ENCODE peak calls at places on chromosomes 1 and 21, in nine cellular contexts. One of them, this sample, is unnamed.

GRCh38 chr1:108712605-108713150 is at the start of gene FNDC7:
- DNase-seq in esophagus squamous epithelium: no peak
- DNase-seq in GM06990: no peak
- DNase-seq in MM.1S: no peak
- DNase-seq in heart right ventricle: no peak
- DNase-seq in astrocyte of the spinal cord: no peak
- DNase-seq in A549: no peak
- DNase-seq in lung: no peak
- DNase-seq in cardiac fibroblast: no peak
- DNase-seq in this sample: no peak

GRCh38 chr21:44425307-44425894 is 29.9 kb upstream of the LRRC3 start:
- DNase-seq in GM06990: no peak
- DNase-seq in heart right ventricle: no peak
- DNase-seq in MM.1S: no peak
- DNase-seq in cardiac fibroblast: no peak
- DNase-seq in lung: no peak
- DNase-seq in esophagus squamous epithelium: no peak
- DNase-seq in astrocyte of the spinal cord: no peak
- DNase-seq in A549: peak
- DNase-seq in this sample: no peak

GRCh38 chr1:33334081-33334552 is 13.2 kb upstream of the A3GALT2 start:
- DNase-seq in A549: no peak
- DNase-seq in lung: no peak
- DNase-seq in GM06990: no peak
- DNase-seq in esophagus squamous epithelium: no peak
- DNase-seq in MM.1S: no peak
- DNase-seq in heart right ventricle: peak
- DNase-seq in cardiac fibroblast: peak
- DNase-seq in astrocyte of the spinal cord: no peak
- DNase-seq in this sample: no peak

GRCh38 chr1:225626698-225627097 is 26.2 kb downstream of the ENAH start:
- DNase-seq in heart right ventricle: no peak
- DNase-seq in esophagus squamous epithelium: no peak
- DNase-seq in MM.1S: peak
- DNase-seq in A549: no peak
- DNase-seq in GM06990: no peak
- DNase-seq in astrocyte of the spinal cord: peak
- DNase-seq in lung: no peak
- DNase-seq in cardiac fibroblast: peak
- DNase-seq in this sample: no peak

GRCh38 chr1:198449727-198450433 is 90.6 kb downstream of the ATP6V1G3 start:
- DNase-seq in astrocyte of the spinal cord: peak
- DNase-seq in cardiac fibroblast: peak
- DNase-seq in MM.1S: no peak
- DNase-seq in lung: no peak
- DNase-seq in GM06990: no peak
- DNase-seq in heart right ventricle: no peak
- DNase-seq in A549: no peak
- DNase-seq in esophagus squamous epithelium: no peak
- DNase-seq in this sample: no peak

GRCh38 chr1:62356257-62356835 is 37.1 kb upstream of the KANK4 start:
- DNase-seq in esophagus squamous epithelium: no peak
- DNase-seq in cardiac fibroblast: peak
- DNase-seq in lung: peak
- DNase-seq in astrocyte of the spinal cord: peak
- DNase-seq in MM.1S: no peak
- DNase-seq in A549: peak
- DNase-seq in GM06990: no peak
- DNase-seq in heart right ventricle: no peak
- DNase-seq in this sample: no peak

GRCh38 chr1:205843031-205843859 is 6.7 kb downstream of the PM20D1 start:
- DNase-seq in astrocyte of the spinal cord: no peak
- DNase-seq in esophagus squamous epithelium: no peak
- DNase-seq in cardiac fibroblast: no peak
- DNase-seq in MM.1S: no peak
- DNase-seq in lung: no peak
- DNase-seq in GM06990: no peak
- DNase-seq in heart right ventricle: no peak
- DNase-seq in A549: no peak
- DNase-seq in this sample: no peak

GRCh38 chr1:91764471-91765115 is 121.4 kb downstream of the TGFBR3 start:
- DNase-seq in MM.1S: no peak
- DNase-seq in GM06990: no peak
- DNase-seq in lung: no peak
- DNase-seq in cardiac fibroblast: no peak
- DNase-seq in heart right ventricle: no peak
- DNase-seq in esophagus squamous epithelium: no peak
- DNase-seq in astrocyte of the spinal cord: no peak
- DNase-seq in A549: no peak
- DNase-seq in this sample: no peak

GRCh38 chr1:27154469-27154990 is 395 bp downstream of the SLC9A1 start:
- DNase-seq in A549: no peak
- DNase-seq in cardiac fibroblast: no peak
- DNase-seq in esophagus squamous epithelium: no peak
- DNase-seq in astrocyte of the spinal cord: no peak
- DNase-seq in GM06990: no peak
- DNase-seq in heart right ventricle: no peak
- DNase-seq in lung: no peak
- DNase-seq in MM.1S: no peak
- DNase-seq in this sample: no peak

GRCh38 chr1:27153549-27153886 is 1.4 kb downstream of the SLC9A1 start:
- DNase-seq in MM.1S: no peak
- DNase-seq in esophagus squamous epithelium: no peak
- DNase-seq in lung: no peak
- DNase-seq in astrocyte of the spinal cord: no peak
- DNase-seq in GM06990: no peak
- DNase-seq in heart right ventricle: no peak
- DNase-seq in A549: no peak
- DNase-seq in cardiac fibroblast: no peak
- DNase-seq in this sample: no peak

GRCh38 chr1:27153927-27154358 is 982 bp downstream of the SLC9A1 start:
- DNase-seq in lung: no peak
- DNase-seq in cardiac fibroblast: no peak
- DNase-seq in GM06990: no peak
- DNase-seq in astrocyte of the spinal cord: no peak
- DNase-seq in MM.1S: no peak
- DNase-seq in esophagus squamous epithelium: no peak
- DNase-seq in heart right ventricle: no peak
- DNase-seq in A549: no peak
- DNase-seq in this sample: no peak

GRCh38 chr1:27152004-27152828 is 2.7 kb downstream of the SLC9A1 start:
- DNase-seq in astrocyte of the spinal cord: no peak
- DNase-seq in lung: no peak
- DNase-seq in A549: no peak
- DNase-seq in heart right ventricle: peak
- DNase-seq in MM.1S: no peak
- DNase-seq in esophagus squamous epithelium: no peak
- DNase-seq in GM06990: no peak
- DNase-seq in cardiac fibroblast: peak
- DNase-seq in this sample: no peak

DNA sequence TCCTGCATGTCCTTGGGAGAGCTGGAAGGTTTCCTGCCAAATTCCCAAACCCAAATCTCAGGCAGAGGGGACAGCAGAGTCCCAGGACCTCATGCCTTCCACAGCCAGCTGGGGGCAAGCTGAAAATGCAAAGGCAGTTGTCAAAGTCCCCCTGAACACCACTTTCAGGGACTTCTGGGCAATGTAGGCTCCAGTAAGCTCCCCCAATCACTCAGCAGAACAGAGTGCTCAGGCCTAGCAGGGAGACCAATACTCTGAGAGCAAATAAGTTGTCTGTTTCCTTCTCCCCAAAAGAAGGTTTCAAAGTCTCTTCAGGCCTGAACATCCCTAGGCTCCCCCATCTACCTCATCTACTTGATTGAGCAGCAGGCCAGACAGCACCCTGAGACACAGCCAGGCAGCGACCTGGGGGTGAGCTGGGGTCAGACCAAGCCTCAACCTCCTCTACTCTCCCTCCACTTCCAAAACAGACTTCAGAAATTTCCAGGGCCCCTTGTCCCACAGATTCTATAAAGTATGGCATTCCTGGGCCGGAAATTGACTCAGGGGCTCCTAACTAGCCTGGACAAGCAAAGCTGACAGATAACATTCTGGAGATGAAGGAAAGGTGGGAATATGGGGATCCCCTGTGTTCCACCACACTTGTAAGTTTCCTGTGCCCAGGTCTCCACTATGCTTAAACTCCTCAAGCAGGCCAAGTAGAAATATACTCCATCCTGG is 1.9 kb downstream of the SLC9A1 start:
- DNase-seq in esophagus squamous epithelium: no peak
- DNase-seq in cardiac fibroblast: peak
- DNase-seq in MM.1S: no peak
- DNase-seq in astrocyte of the spinal cord: no peak
- DNase-seq in lung: no peak
- DNase-seq in GM06990: no peak
- DNase-seq in A549: no peak
- DNase-seq in heart right ventricle: no peak
- DNase-seq in this sample: no peak
- H3K4me3 ChIP-seq in esophagus squamous epithelium: peak
- H3K4me3 ChIP-seq in cardiac fibroblast: peak
- H3K4me3 ChIP-seq in MM.1S: no peak
- H3K4me3 ChIP-seq in astrocyte of the spinal cord: peak
- H3K4me3 ChIP-seq in lung: peak
- H3K4me3 ChIP-seq in GM06990: peak
- H3K4me3 ChIP-seq in A549: peak
- H3K4me3 ChIP-seq in heart right ventricle: peak
- H3K4me3 ChIP-seq in this sample: no peak

GRCh38 chr1:83857108-83857507 is 141.8 kb downstream of the TTLL7 start:
- DNase-seq in heart right ventricle: no peak
- DNase-seq in lung: no peak
- DNase-seq in GM06990: no peak
- DNase-seq in A549: peak
- DNase-seq in cardiac fibroblast: peak
- DNase-seq in esophagus squamous epithelium: no peak
- DNase-seq in astrocyte of the spinal cord: peak
- DNase-seq in MM.1S: no peak
- DNase-seq in this sample: peak

GRCh38 chr1:83857705-83858104 is 141.2 kb downstream of the TTLL7 start:
- DNase-seq in MM.1S: no peak
- DNase-seq in heart right ventricle: no peak
- DNase-seq in esophagus squamous epithelium: no peak
- DNase-seq in lung: no peak
- DNase-seq in astrocyte of the spinal cord: no peak
- DNase-seq in GM06990: no peak
- DNase-seq in cardiac fibroblast: no peak
- DNase-seq in A549: no peak
- DNase-seq in this sample: no peak

GRCh38 chr1:83856381-83856780 is 142.6 kb downstream of the TTLL7 start:
- DNase-seq in lung: no peak
- DNase-seq in MM.1S: no peak
- DNase-seq in heart right ventricle: no peak
- DNase-seq in GM06990: no peak
- DNase-seq in A549: no peak
- DNase-seq in astrocyte of the spinal cord: no peak
- DNase-seq in esophagus squamous epithelium: no peak
- DNase-seq in cardiac fibroblast: no peak
- DNase-seq in this sample: no peak

DNA sequence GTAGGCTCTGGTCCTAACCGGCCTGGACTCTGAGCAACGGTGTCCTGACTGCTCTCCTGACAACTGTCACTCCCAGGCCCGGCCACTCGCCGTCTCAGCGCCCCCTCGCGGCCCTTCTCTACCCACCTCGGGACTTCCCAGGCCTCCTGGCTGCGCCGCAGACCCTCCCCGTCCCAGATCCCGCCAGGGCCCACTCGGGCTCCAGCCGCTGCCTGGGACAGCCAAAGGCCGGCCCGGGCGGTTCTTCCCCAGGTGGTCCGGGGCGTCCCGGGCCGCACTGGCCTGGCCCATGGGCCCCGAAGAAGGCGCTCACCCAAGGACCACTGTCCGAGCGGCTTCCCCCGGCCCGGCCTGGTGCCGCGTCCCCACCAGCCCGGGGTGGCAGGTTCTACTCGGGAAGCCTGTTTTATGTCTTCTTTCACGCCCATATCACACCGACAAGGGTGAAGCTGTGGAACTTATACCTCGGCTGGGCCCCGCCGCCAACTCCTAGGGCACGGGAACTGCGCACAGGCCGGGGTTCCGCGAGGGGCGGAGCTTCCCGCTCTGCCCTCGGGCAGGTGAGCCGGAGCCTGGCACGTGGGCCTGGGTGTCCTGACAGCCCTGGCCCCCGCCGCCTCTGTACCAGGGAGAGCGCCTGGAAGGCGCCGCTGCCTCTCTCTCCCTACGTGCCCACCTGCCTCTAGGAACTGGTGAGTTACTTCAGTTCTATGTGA is 138.3 kb downstream of the TTLL7 start:
- DNase-seq in A549: peak
- DNase-seq in heart right ventricle: peak
- DNase-seq in cardiac fibroblast: peak
- DNase-seq in lung: peak
- DNase-seq in GM06990: peak
- DNase-seq in esophagus squamous epithelium: peak
- DNase-seq in astrocyte of the spinal cord: peak
- DNase-seq in MM.1S: peak
- DNase-seq in this sample: no peak
- H3K4me3 ChIP-seq in A549: peak
- H3K4me3 ChIP-seq in heart right ventricle: peak
- H3K4me3 ChIP-seq in cardiac fibroblast: peak
- H3K4me3 ChIP-seq in lung: peak
- H3K4me3 ChIP-seq in GM06990: peak
- H3K4me3 ChIP-seq in esophagus squamous epithelium: peak
- H3K4me3 ChIP-seq in astrocyte of the spinal cord: peak
- H3K4me3 ChIP-seq in MM.1S: peak
- H3K4me3 ChIP-seq in this sample: no peak

GRCh38 chr1:200043330-200043668 is 15.8 kb downstream of the NR5A2 start:
- DNase-seq in lung: no peak
- DNase-seq in cardiac fibroblast: no peak
- DNase-seq in GM06990: no peak
- DNase-seq in heart right ventricle: no peak
- DNase-seq in A549: no peak
- DNase-seq in MM.1S: no peak
- DNase-seq in esophagus squamous epithelium: no peak
- DNase-seq in astrocyte of the spinal cord: no peak
- DNase-seq in this sample: no peak
- H3K4me3 ChIP-seq in lung: no peak
- H3K4me3 ChIP-seq in cardiac fibroblast: no peak
- H3K4me3 ChIP-seq in GM06990: no peak
- H3K4me3 ChIP-seq in heart right ventricle: no peak
- H3K4me3 ChIP-seq in A549: peak
- H3K4me3 ChIP-seq in MM.1S: no peak
- H3K4me3 ChIP-seq in esophagus squamous epithelium: no peak
- H3K4me3 ChIP-seq in astrocyte of the spinal cord: no peak
- H3K4me3 ChIP-seq in this sample: no peak

GRCh38 chr1:2586154-2587070 is at the start of gene PRXL2B:
- DNase-seq in GM06990: peak
- DNase-seq in heart right ventricle: peak
- DNase-seq in astrocyte of the spinal cord: peak
- DNase-seq in MM.1S: peak
- DNase-seq in A549: peak
- DNase-seq in lung: peak
- DNase-seq in cardiac fibroblast: peak
- DNase-seq in esophagus squamous epithelium: peak
- DNase-seq in this sample: peak

GRCh38 chr1:2585318-2586092 is 1.1 kb upstream of the PRXL2B start:
- DNase-seq in astrocyte of the spinal cord: peak
- DNase-seq in esophagus squamous epithelium: peak
- DNase-seq in A549: peak
- DNase-seq in GM06990: peak
- DNase-seq in cardiac fibroblast: peak
- DNase-seq in MM.1S: peak
- DNase-seq in heart right ventricle: peak
- DNase-seq in lung: peak
- DNase-seq in this sample: peak

GRCh38 chr1:2583871-2584341 is 2.7 kb upstream of the PRXL2B start:
- DNase-seq in lung: peak
- DNase-seq in GM06990: no peak
- DNase-seq in astrocyte of the spinal cord: no peak
- DNase-seq in cardiac fibroblast: no peak
- DNase-seq in MM.1S: no peak
- DNase-seq in esophagus squamous epithelium: no peak
- DNase-seq in heart right ventricle: no peak
- DNase-seq in A549: peak
- DNase-seq in this sample: no peak

GRCh38 chr1:2583331-2583791 is 3.2 kb upstream of the PRXL2B start:
- DNase-seq in esophagus squamous epithelium: no peak
- DNase-seq in astrocyte of the spinal cord: no peak
- DNase-seq in cardiac fibroblast: no peak
- DNase-seq in MM.1S: no peak
- DNase-seq in A549: no peak
- DNase-seq in GM06990: no peak
- DNase-seq in lung: no peak
- DNase-seq in heart right ventricle: no peak
- DNase-seq in this sample: no peak

GRCh38 chr1:2584822-2585317 is 1.7 kb upstream of the PRXL2B start:
- DNase-seq in esophagus squamous epithelium: no peak
- DNase-seq in astrocyte of the spinal cord: no peak
- DNase-seq in heart right ventricle: no peak
- DNase-seq in MM.1S: no peak
- DNase-seq in GM06990: no peak
- DNase-seq in lung: no peak
- DNase-seq in cardiac fibroblast: no peak
- DNase-seq in A549: no peak
- DNase-seq in this sample: no peak
- H3K4me3 ChIP-seq in esophagus squamous epithelium: peak
- H3K4me3 ChIP-seq in astrocyte of the spinal cord: peak
- H3K4me3 ChIP-seq in heart right ventricle: no peak
- H3K4me3 ChIP-seq in MM.1S: peak
- H3K4me3 ChIP-seq in GM06990: peak
- H3K4me3 ChIP-seq in lung: peak
- H3K4me3 ChIP-seq in cardiac fibroblast: peak
- H3K4me3 ChIP-seq in A549: no peak
- H3K4me3 ChIP-seq in this sample: peak

This sample was measured in Jurkat, Clone E6-1.